ENCODE peak calls at places on chromosomes 3 and 15, in seven cellular contexts. C is stomach, X is upper lobe of left lung, A is A549, W is ovary, G is HepG2, Q is tibial nerve. J is an unnamed sample.

GRCh38 chr3:104629038-104629437 is 737.7 kb upstream of the ALCAM start:
- DNase-seq in C (no peak), X (no peak), A (no peak), W (no peak), G (no peak), Q (no peak), J (no peak)

GRCh38 chr15:62790531-62790930 is 252.0 kb upstream of the TPM1 start:
- DNase-seq in C (no peak), X (no peak), A (no peak), W (no peak), G (no peak), Q (no peak), J (no peak)

GRCh38 chr3:10556312-10556711 is 50.9 kb upstream of the ATP2B2 start:
- DNase-seq in C (no peak), X (no peak), A (no peak), W (no peak), G (no peak), Q (no peak), J (no peak)

GRCh38 chr3:151443583-151443982 is 17.3 kb downstream of the IGSF10 start:
- DNase-seq in C (no peak), X (no peak), A (no peak), W (no peak), G (no peak), Q (no peak), J (no peak)

GRCh38 chr3:2920103-2920502 is 190.1 kb downstream of the IL5RA start:
- DNase-seq in C (no peak), X (no peak), A (no peak), W (no peak), G (no peak), Q (no peak), J (no peak)

GRCh38 chr3:119794971-119795612 is 13.2 kb downstream of the NR1I2 start:
- DNase-seq in C (peak; percentile 30), X (no peak), A (peak; percentile 88), W (no peak), G (peak; percentile 98), Q (no peak), J (peak; percentile 82)

GRCh38 chr3:192902481-192903023 is 15.1 kb downstream of the MB21D2 start:
- DNase-seq in C (peak; percentile 45), X (no peak), A (no peak), W (no peak), G (no peak), Q (no peak), J (no peak)

GRCh38 chr3:3991598-3991997 is 192.4 kb downstream of the LRRN1 start:
- DNase-seq in C (no peak), X (no peak), A (no peak), W (no peak), G (no peak), Q (no peak), J (no peak)

GRCh38 chr3:194286747-194287146 is 64.4 kb downstream of the CPN2 start:
- DNase-seq in C (no peak), X (no peak), A (no peak), W (peak; percentile 20), G (no peak), Q (no peak), J (no peak)

GRCh38 chr3:14403636-14404395 is 1.4 kb downstream of the SLC6A6 start:
- DNase-seq in C (peak; percentile 58), X (peak; percentile 64), A (peak; percentile 28), W (peak; percentile 72), G (peak; percentile 27), Q (no peak), J (peak; percentile 31)
- TF ChIP-seq EP300 in C (no peak), X (no peak), A (no peak), W (no peak), G (no peak), Q (no peak), J (no peak)

GRCh38 chr3:50588759-50589433 is 19.6 kb downstream of the HEMK1 start:
- DNase-seq in C (no peak), X (no peak), A (no peak), W (no peak), G (peak; percentile 96), Q (no peak), J (no peak)

GRCh38 chr3:50587806-50588758 is 18.8 kb downstream of the HEMK1 start:
- DNase-seq in C (no peak), X (no peak), A (no peak), W (no peak), G (peak; percentile 57), Q (no peak), J (no peak)

GRCh38 chr3:50591196-50591741 is 20.3 kb downstream of the CISH start:
- DNase-seq in C (no peak), X (no peak), A (no peak), W (no peak), G (no peak), Q (no peak), J (no peak)

GRCh38 chr3:50594253-50594785 is 17.3 kb downstream of the CISH start:
- DNase-seq in C (no peak), X (no peak), A (no peak), W (no peak), G (no peak), Q (no peak), J (no peak)

DNA sequence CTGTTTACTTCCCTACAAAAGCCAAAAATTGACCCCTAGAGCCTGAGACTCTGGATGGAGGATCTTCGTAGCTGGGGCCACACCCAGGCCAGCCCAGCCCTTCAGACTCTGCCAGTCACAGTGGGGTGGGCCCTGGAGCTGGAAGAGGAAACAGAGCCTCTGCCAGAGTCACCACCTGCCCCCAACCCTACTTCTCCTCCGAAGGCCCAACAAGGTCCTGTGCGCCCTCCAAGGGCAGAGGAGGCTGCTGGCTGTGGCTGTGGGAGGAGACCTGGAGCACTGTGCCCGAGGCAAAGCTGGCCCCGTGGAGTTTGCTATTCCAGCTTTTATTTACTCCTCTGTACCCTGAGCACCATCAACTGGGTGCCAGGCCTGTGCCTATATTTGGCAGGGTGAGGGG is 19.0 kb downstream of the CISH start:
- DNase-seq in C (no peak), X (peak; percentile 80), A (no peak), W (no peak), G (no peak), Q (no peak), J (no peak)
- H3K4me1 ChIP-seq in C (peaks cover 27% of the 10 kb centered on the region), X (peaks cover 39% of the 10 kb centered on the region), A (peaks cover 14% of the 10 kb centered on the region), W (peaks cover 10% of the 10 kb centered on the region), G (peaks cover 78% of the 10 kb centered on the region), Q (no peaks in the 10 kb centered on the region), J (peaks cover 18% of the 10 kb centered on the region)

DNA sequence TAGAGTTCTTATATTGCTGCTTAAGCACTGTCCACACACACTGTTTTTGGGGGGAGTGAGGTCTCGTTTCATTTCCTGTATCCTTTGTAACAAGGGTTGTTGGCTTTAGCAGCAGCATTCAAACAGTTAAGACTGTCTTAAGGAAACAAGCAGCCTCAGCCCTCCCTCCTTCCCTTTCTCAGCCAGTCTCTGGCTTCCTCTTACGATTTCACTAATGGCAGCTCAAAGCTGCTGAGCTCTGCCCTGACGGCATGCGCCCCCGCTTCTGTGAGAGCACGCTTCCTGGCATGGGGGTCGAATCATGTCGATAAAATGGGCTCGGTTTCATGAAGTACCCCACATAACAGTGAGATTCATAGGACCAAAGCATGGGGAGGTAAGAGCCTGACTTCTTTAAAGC is 105.0 kb downstream of the KLHL25 start:
- DNase-seq in C (peak; percentile 54), X (peak; percentile 63), A (no peak), W (peak; percentile 64), G (no peak), Q (no peak), J (peak; percentile 56)
- TF ChIP-seq POLR2A in C (no peak), X (peak; percentile 51), A (no peak), W (no peak), G (no peak), Q (no peak), J (peak; percentile 68)

GRCh38 chr3:161316006-161316689 is 55.2 kb downstream of the SPTSSB start:
- DNase-seq in C (peak; percentile 49), X (no peak), A (peak; percentile 13), W (no peak), G (no peak), Q (no peak), J (peak; percentile 29)
- TF ChIP-seq EP300 in C (no peak), X (no peak), A (no peak), W (no peak), G (no peak), Q (no peak), J (no peak)

DNA sequence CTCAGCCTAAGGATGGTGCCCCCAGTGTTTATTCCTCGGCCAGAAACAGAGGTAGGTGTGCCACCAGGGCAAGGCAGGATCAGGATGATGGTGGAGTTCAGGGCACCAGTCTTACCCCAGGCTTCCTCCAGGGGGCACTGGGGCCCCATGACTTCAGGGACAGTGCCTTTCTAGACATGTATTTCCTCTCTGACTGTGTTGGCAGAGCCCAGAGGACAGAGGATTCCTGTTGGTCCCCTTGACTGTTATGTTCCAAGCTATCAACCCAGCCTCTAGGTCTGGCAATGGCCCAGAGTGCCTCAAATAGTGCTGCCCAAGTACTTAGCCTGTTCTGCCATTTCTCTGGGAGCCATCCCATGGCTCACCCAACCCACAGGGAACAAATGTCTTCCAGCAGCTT is 2.8 kb downstream of the HEMK1 start:
- DNase-seq in C (peak; percentile 80), X (peak; percentile 84), A (peak; percentile 55), W (peak; percentile 82), G (peak; percentile 66), Q (peak; percentile 38), J (peak; percentile 83)
- H3K4me1 ChIP-seq in C (peaks cover 35% of the 10 kb centered on the region), X (peaks cover 61% of the 10 kb centered on the region), A (peaks cover 17% of the 10 kb centered on the region), W (peaks cover 8% of the 10 kb centered on the region), G (peaks cover 47% of the 10 kb centered on the region), Q (no peaks in the 10 kb centered on the region), J (peaks cover 21% of the 10 kb centered on the region)

GRCh38 chr3:187370051-187370450 is 1.9 kb downstream of the RTP4 start:
- DNase-seq in C (no peak), X (no peak), A (no peak), W (no peak), G (no peak), Q (no peak), J (no peak)
- TF ChIP-seq POLR2A in C (no peak), X (no peak), A (no peak), W (no peak), G (no peak), Q (no peak), J (no peak)

GRCh38 chr3:148755570-148755969 is 57.9 kb downstream of the AGTR1 start:
- DNase-seq in C (no peak), X (no peak), A (no peak), W (no peak), G (no peak), Q (no peak), J (no peak)
- TF ChIP-seq EP300 in C (no peak), X (no peak), A (no peak), W (no peak), G (no peak), Q (no peak), J (no peak)